ENCODE peak calls at places on chromosomes 1 and 21, in four cellular contexts. E is CD8-positive, alpha-beta T cell; B is ascending aorta; A is right cardiac atrium. F is an unnamed sample. For H3K4me1, the result is how much of the 10 kb centered on the place peaks cover.

GRCh38 chr1:40014812-40015594 is 25.5 kb upstream of the CAP1 start:
- DNase-seq in E (no peak), B (no peak), A (no peak), F (no peak)

GRCh38 chr1:185681034-185681633 is 53.1 kb upstream of the HMCN1 start:
- DNase-seq in E (no peak), B (no peak), A (no peak), F (no peak)

GRCh38 chr1:64309468-64309867 is 106.0 kb downstream of the UBE2U start:
- DNase-seq in E (no peak), B (no peak), A (no peak), F (peak)

GRCh38 chr1:17412093-17412870 is 27.2 kb downstream of the RCC2 start:
- DNase-seq in E (no peak), B (no peak), A (peak), F (peak)

GRCh38 chr1:164380893-164381292 is 178.1 kb upstream of the PBX1 start:
- DNase-seq in E (no peak), B (no peak), A (no peak), F (no peak)

GRCh38 chr1:183418696-183419095 is 516 bp upstream of the NMNAT2 start:
- DNase-seq in E (no peak), B (no peak), A (no peak), F (no peak)

GRCh38 chr1:7810395-7810794 is 26.3 kb downstream of the PER3 start:
- DNase-seq in E (no peak), B (no peak), A (no peak), F (no peak)

GRCh38 chr21:41419921-41420862 is 5.8 kb upstream of the MX1 start:
- DNase-seq in E (peak), B (peak), A (peak), F (peak)

GRCh38 chr1:203342192-203342940 is 8.6 kb downstream of the FMOD start:
- DNase-seq in E (peak), B (no peak), A (no peak), F (no peak)

GRCh38 chr1:201503397-201504176 is 3.3 kb downstream of the CSRP1 start:
- DNase-seq in E (no peak), B (peak), A (no peak), F (no peak)

GRCh38 chr1:9687120-9687875 is 35.8 kb downstream of the PIK3CD start:
- DNase-seq in E (peak), B (peak), A (peak), F (no peak)

GRCh38 chr1:156705321-156705917 is at the start of gene CRABP2:
- DNase-seq in E (no peak), B (no peak), A (peak), F (no peak)

GRCh38 chr1:12475158-12475934 is 142.7 kb downstream of the DHRS3 start:
- DNase-seq in E (no peak), B (no peak), A (no peak), F (no peak)

GRCh38 chr1:72649974-72650373 is 367.6 kb upstream of the NEGR1 start:
- DNase-seq in E (no peak), B (no peak), A (no peak), F (no peak)

GRCh38 chr1:95668165-95668564 is 434.2 kb downstream of the RWDD3 start:
- DNase-seq in E (no peak), B (no peak), A (no peak), F (no peak)

GRCh38 chr1:56564615-56565014 is 14.7 kb downstream of the PLPP3 start:
- DNase-seq in E (no peak), B (no peak), A (no peak), F (no peak)
- H3K4me1 ChIP-seq in E (under half), B (under half), A (under half), F (under half)

GRCh38 chr21:44988607-44989537 is 49.0 kb downstream of the SLX9 start:
- DNase-seq in E (no peak), B (no peak), A (peak), F (no peak)
- H3K4me1 ChIP-seq in E (under half), B (under half), A (under half), F (under half)

DNA sequence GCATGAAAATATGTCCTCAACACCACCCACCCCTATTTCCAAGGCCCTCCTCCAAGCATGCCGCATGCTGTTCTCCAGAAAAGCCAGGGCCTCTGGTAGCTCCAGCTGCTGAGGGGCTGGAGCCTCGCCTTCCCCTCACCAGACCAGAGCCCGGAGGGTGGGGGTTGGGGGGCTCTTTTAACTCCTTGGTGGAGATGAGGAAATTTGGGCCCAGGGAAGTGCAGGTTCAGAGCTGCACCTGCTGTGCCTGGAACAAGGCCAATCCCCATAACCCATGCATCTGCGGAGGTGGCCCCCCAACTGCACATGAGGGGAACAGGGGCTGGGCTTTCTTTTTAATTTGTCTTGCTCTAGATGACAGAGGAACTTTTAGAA is 660 bp upstream of the SELENON start:
- DNase-seq in E (no peak), B (no peak), A (peak), F (no peak)
- H3K4me1 ChIP-seq in E (half or more), B (under half), A (under half), F (under half)

DNA sequence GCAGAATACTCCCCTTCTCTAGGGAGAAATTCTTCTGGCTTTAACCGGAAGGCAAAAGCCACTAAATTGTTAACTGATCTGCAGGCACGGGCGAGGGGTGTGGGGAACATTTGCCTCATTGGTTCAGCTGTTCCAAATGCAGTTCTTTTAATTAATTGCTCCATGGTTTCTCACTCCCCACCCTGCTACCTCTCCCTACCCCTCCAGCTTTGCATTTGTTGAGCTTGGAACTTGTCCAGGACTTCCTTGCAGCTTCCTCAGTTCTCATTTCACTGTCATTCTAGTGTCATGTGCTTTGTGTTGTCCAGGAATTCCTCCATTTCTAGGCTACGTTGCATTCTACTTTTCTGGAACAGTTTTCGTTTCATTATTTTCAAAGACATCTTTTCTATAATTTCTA is 132.6 kb upstream of the LMO4 start:
- DNase-seq in E (no peak), B (no peak), A (no peak), F (no peak)
- H3K4me1 ChIP-seq in E (under half), B (under half), A (under half), F (under half)

DNA sequence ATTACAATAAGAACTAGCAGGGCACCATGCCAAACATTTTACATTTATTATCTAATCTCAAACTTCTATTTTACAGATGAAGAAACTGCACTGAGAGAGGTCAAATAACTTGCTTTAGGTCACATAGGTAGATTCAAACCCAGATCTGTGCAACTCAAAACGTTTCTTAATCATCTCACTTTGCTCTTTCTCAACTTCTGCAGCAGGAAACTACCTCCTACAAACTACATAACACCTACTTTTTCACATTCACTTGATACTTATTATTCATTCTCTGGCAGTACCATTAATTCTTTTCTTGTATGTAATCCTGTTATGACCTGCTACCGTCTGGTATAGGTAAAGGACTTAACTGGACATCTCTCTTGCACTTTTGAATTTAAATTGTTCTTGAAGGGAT is 49.9 kb upstream of the BCL10 start:
- DNase-seq in E (no peak), B (no peak), A (no peak), F (no peak)
- H3K4me1 ChIP-seq in E (under half), B (under half), A (under half), F (under half)

GRCh38 chr1:73804935-73805334 is 393.0 kb downstream of the LRRIQ3 start:
- DNase-seq in E (no peak), B (no peak), A (no peak), F (no peak)

GRCh38 chr1:73803380-73803779 is 394.6 kb downstream of the LRRIQ3 start:
- DNase-seq in E (no peak), B (no peak), A (no peak), F (no peak)

GRCh38 chr1:73801912-73802429 is 396.0 kb downstream of the LRRIQ3 start:
- DNase-seq in E (no peak), B (no peak), A (no peak), F (no peak)

GRCh38 chr1:73800376-73800775 is 397.6 kb downstream of the LRRIQ3 start:
- DNase-seq in E (no peak), B (no peak), A (no peak), F (no peak)
- H3K4me1 ChIP-seq in E (under half), B (under half), A (under half), F (under half)

DNA sequence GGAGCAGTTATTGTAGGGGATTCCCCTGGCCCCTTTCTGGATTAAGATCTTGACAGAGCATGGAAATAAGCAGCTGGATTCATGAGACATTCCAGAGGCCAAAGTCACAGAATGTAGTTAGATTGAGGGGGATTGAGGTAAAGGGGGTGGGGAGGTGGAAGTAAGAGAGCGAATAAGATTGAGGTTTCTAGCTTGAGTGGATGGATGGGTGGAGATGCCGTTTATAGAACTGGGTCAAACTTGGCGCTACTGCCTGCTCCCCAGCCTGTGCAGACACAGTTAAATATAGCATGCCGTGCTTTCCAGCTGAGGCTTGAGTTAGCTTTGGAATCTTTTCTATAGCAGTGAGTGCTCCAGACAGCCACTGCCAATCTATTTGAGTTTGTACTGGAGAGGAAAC is 85.6 kb downstream of the DYRK1A start:
- DNase-seq in E (no peak), B (no peak), A (peak), F (no peak)
- H3K4me1 ChIP-seq in E (under half), B (half or more), A (under half), F (under half)

F was measured in breast epithelium.